ENCODE peak calls at places on chromosomes 7 and 10, in seven cellular contexts. I, H, J, R, P, W and N are unnamed samples.

GRCh38 chr10:106506509-106507265 is 657.8 kb downstream of the SORCS1 start:
- DNase-seq in I (no peak), H (no peak), J (no peak), R (no peak), P (no peak), W (no peak), N (no peak)

GRCh38 chr7:146926833-146927232 is 810.2 kb downstream of the CNTNAP2 start:
- DNase-seq in I (no peak), H (no peak), J (no peak), R (no peak), P (no peak), W (no peak), N (no peak)

GRCh38 chr7:27661776-27662489 is 750 bp downstream of the HIBADH start:
- DNase-seq in I (peak; percentile 29), H (peak; percentile 70), J (no peak), R (no peak), P (peak; percentile 37), W (peak; percentile 38), N (no peak)

GRCh38 chr7:83643754-83644153 is 5.2 kb downstream of the SEMA3E start:
- DNase-seq in I (no peak), H (no peak), J (no peak), R (no peak), P (no peak), W (no peak), N (no peak)

GRCh38 chr10:14875941-14876340 is 2.7 kb upstream of the SUV39H2 start:
- DNase-seq in I (no peak), H (no peak), J (no peak), R (no peak), P (no peak), W (no peak), N (no peak)

GRCh38 chr10:101558671-101559595 is 29.1 kb downstream of the POLL start:
- DNase-seq in I (no peak), H (no peak), J (no peak), R (no peak), P (no peak), W (no peak), N (no peak)

GRCh38 chr7:148699024-148699771 is 495 bp downstream of the CUL1 start:
- DNase-seq in I (peak; percentile 33), H (peak; percentile 80), J (peak; percentile 72), R (peak; percentile 57), P (peak; percentile 51), W (peak; percentile 66), N (peak; percentile 56)

GRCh38 chr7:116672596-116673503 is 854 bp downstream of the MET start:
- DNase-seq in I (peak; percentile 37), H (no peak), J (no peak), R (no peak), P (peak; percentile 26), W (peak; percentile 27), N (no peak)

GRCh38 chr7:47295606-47296005 is 286.3 kb downstream of the TNS3 start:
- DNase-seq in I (no peak), H (no peak), J (no peak), R (no peak), P (no peak), W (no peak), N (no peak)

GRCh38 chr10:121526801-121527221 is 71.4 kb downstream of the FGFR2 start:
- DNase-seq in I (no peak), H (no peak), J (no peak), R (no peak), P (no peak), W (no peak), N (no peak)

GRCh38 chr10:86167762-86168128 is 198.8 kb downstream of the GRID1 start:
- DNase-seq in I (no peak), H (no peak), J (no peak), R (no peak), P (no peak), W (no peak), N (no peak)

GRCh38 chr7:43764039-43764789 is 5.7 kb downstream of the BLVRA start:
- DNase-seq in I (peak; percentile 41), H (no peak), J (peak; percentile 49), R (no peak), P (peak; percentile 52), W (no peak), N (peak; percentile 80)

GRCh38 chr10:120455004-120455403 is 2.0 kb upstream of the PLPP4 start:
- DNase-seq in I (no peak), H (no peak), J (no peak), R (no peak), P (no peak), W (no peak), N (peak; percentile 22)

GRCh38 chr7:135597926-135598305 is 40.2 kb downstream of the NUP205 start:
- DNase-seq in I (no peak), H (no peak), J (no peak), R (no peak), P (no peak), W (no peak), N (no peak)

GRCh38 chr7:179209-179681 is 13.1 kb upstream of the FAM20C start:
- DNase-seq in I (no peak), H (peak; percentile 41), J (no peak), R (no peak), P (no peak), W (peak; percentile 42), N (no peak)

GRCh38 chr7:50491943-50492342 is 41.8 kb upstream of the FIGNL1 start:
- DNase-seq in I (no peak), H (no peak), J (no peak), R (no peak), P (no peak), W (no peak), N (no peak)

GRCh38 chr7:80499350-80499955 is 12.4 kb downstream of the GNAT3 start:
- DNase-seq in I (peak; percentile 16), H (no peak), J (peak; percentile 65), R (no peak), P (no peak), W (peak; percentile 72), N (peak; percentile 61)

GRCh38 chr7:575425-576366 is 56.0 kb upstream of the PDGFA start:
- DNase-seq in I (no peak), H (no peak), J (no peak), R (no peak), P (no peak), W (no peak), N (no peak)

GRCh38 chr10:70540089-70540788 is 61.7 kb downstream of the PALD1 start:
- DNase-seq in I (no peak), H (no peak), J (no peak), R (peak; percentile 10), P (no peak), W (no peak), N (no peak)

GRCh38 chr7:118080947-118081346 is 103.0 kb upstream of the LSM8 start:
- DNase-seq in I (no peak), H (no peak), J (no peak), R (no peak), P (no peak), W (no peak), N (no peak)

GRCh38 chr10:100223879-100224278 is 5.5 kb downstream of the CHUK start:
- DNase-seq in I (no peak), H (no peak), J (no peak), R (no peak), P (no peak), W (no peak), N (no peak)

GRCh38 chr10:93309062-93309461 is 173.1 kb downstream of the MYOF start:
- DNase-seq in I (no peak), H (no peak), J (no peak), R (no peak), P (no peak), W (no peak), N (no peak)

GRCh38 chr7:128860158-128861073 is 2.2 kb upstream of the ATP6V1F start:
- DNase-seq in I (no peak), H (no peak), J (no peak), R (no peak), P (no peak), W (no peak), N (no peak)

DNA sequence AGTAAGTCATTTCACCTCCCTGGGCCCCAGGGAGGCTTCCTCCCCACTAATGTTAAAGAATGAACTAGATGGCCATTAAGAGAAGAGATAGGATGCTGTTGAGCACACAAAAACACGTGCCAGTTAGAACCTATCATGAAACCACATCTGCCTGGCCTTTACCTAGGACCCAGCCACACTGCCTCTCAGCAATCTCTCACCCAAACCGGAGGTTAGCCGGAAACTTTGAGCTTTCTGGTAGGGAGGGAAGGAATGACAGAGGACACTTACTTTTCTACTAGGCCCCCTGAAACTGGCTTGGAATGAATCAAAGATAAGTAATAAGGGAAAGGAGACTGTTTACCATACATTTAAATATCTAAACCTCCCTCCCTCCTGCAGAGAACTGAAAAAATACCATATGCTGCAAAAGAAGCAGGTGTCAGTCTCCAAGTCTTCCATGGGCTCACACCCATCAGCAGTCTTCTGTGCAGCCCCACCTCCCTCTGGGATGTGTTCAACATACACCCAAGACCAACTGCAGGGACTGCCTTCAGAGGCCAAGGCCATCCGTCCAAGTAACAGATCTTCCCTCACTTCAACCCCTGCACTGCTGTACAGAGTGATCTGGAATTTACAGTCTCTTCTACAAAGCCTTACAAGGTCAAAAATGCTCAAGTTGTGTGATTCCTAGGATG is 42.6 kb downstream of the SORBS1 start:
- DNase-seq in I (no peak), H (no peak), J (no peak), R (no peak), P (no peak), W (no peak), N (no peak)
- H3K27ac ChIP-seq in I (peak overlapping the region; percentile 79), H (peak overlapping the region; percentile 90), J (peak overlapping the region; percentile 10), R (no peak overlapping the region), P (peak overlapping the region; percentile 90), W (peak overlapping the region; percentile 62), N (peak overlapping the region; percentile 87)

GRCh38 chr7:57215423-57215822 is 83.2 kb upstream of the ZNF479 start:
- DNase-seq in I (no peak), H (peak; percentile 15), J (no peak), R (no peak), P (no peak), W (no peak), N (no peak)
- H3K9me3 ChIP-seq in I (no peaks in the 10 kb centered on the region), H (no peaks in the 10 kb centered on the region), J (peaks cover 5% of the 10 kb centered on the region), R (no peaks in the 10 kb centered on the region), P (peaks cover 6% of the 10 kb centered on the region), W (no peaks in the 10 kb centered on the region), N (peaks cover 39% of the 10 kb centered on the region)

GRCh38 chr10:77016278-77016815 is 621.3 kb downstream of the KCNMA1 start:
- DNase-seq in I (no peak), H (no peak), J (no peak), R (no peak), P (no peak), W (no peak), N (no peak)
- H3K27ac ChIP-seq in I (no peak overlapping the region), H (no peak overlapping the region), J (no peak overlapping the region), R (no peak overlapping the region), P (no peak overlapping the region), W (no peak overlapping the region), N (no peak overlapping the region)

DNA sequence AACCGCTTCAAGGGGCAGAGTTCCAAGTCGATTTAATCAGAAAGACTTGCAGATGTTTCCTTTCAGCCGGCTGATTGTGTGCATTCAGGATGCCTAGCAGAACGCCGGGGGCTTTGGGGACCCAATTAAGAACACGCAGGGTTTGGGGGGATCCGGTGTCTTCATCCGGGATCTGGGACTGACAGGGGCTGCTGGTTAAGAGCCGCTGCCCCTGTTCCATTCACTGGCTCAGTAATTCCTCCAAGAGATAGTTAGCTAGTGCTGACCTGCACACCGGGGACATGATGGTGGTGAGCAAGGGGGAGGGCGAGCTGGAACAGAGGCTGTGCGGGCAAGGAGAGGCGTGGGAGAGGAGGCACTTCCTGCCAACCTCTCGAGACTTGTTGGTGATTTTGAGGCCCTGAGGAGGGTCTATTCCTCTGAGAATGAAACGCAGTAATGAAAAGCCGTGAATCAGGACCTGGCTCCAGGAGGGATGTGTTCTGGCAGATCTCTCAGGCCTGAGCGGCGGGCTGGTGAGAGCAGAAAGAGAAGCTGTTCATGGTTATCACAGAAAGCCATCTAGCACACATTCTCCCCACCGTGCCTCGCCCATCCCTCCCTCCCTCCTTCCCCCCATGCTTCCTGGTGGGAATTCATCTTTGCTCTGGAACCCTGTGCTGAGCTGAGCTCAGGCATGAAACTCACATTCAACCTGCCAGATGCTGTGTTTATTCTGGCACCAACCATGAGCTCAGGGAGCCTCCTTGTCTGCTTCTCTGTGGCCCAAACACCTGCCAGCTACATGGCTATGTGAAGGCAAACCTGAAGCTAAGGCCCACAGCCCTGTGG is 151.9 kb downstream of the CCDC3 start:
- DNase-seq in I (no peak), H (no peak), J (no peak), R (no peak), P (no peak), W (no peak), N (no peak)
- H3K9me3 ChIP-seq in I (no peaks in the 10 kb centered on the region), H (no peaks in the 10 kb centered on the region), J (no peaks in the 10 kb centered on the region), R (no peaks in the 10 kb centered on the region), P (no peaks in the 10 kb centered on the region), W (no peaks in the 10 kb centered on the region), N (no peaks in the 10 kb centered on the region)